ENCODE peak calls at places on chromosomes 4 and X, in four cellular contexts. T is endothelial cell of umbilical vein, G is heart left ventricle, O is stomach. N is an unnamed sample. For H3K4me1, the result is how much of the 10 kb centered on the place peaks cover.

GRCh38 chr4:15250021-15250441 is 177.8 kb upstream of the C1QTNF7 start:
- DNase-seq in O (no peak), T (no peak), G (peak), N (peak)

GRCh38 chrX:152895121-152895520 is 2.7 kb upstream of the ZNF185 start:
- DNase-seq in T (no peak), O (no peak), G (no peak), N (no peak)

GRCh38 chrX:148658115-148658725 is 157.8 kb downstream of the AFF2 start:
- DNase-seq in O (no peak), T (no peak), G (no peak), N (no peak)

GRCh38 chr4:122876456-122876855 is 45.9 kb downstream of the NUDT6 start:
- DNase-seq in O (no peak), G (no peak), T (no peak), N (no peak)

GRCh38 chr4:40214038-40214437 is 17.2 kb downstream of the RHOH start:
- DNase-seq in O (no peak), G (no peak), T (no peak), N (no peak)

GRCh38 chr4:128310266-128310697 is 22.7 kb upstream of the PGRMC2 start:
- DNase-seq in O (no peak), G (peak), T (no peak), N (no peak)

GRCh38 chrX:43958529-43958928 is 14.7 kb downstream of the NDP start:
- DNase-seq in G (peak), T (peak), O (no peak), N (peak)

GRCh38 chr4:55757356-55758024 is 62.1 kb upstream of the EXOC1L start:
- DNase-seq in T (no peak), G (no peak), O (no peak), N (no peak)

GRCh38 chrX:65596270-65596669 is 61.7 kb upstream of the LAS1L start:
- DNase-seq in G (no peak), T (peak), O (no peak), N (peak)

GRCh38 chrX:42242044-42242443 is 318.7 kb upstream of the CASK start:
- DNase-seq in T (no peak), O (no peak), G (no peak), N (no peak)

GRCh38 chr4:24033626-24034025 is 143.8 kb upstream of the PPARGC1A start:
- DNase-seq in G (no peak), O (no peak), T (no peak), N (no peak)

GRCh38 chr4:90456891-90457290 is 329.7 kb downstream of the CCSER1 start:
- DNase-seq in O (no peak), G (no peak), T (no peak), N (no peak)

GRCh38 chr4:101345271-101345595 is 2.1 kb downstream of the PPP3CA start:
- DNase-seq in O (no peak), T (peak), G (no peak), N (no peak)

GRCh38 chr4:184282251-184282713 is 64.6 kb upstream of the ENPP6 start:
- DNase-seq in G (no peak), O (peak), T (no peak), N (no peak)

GRCh38 chr4:27666943-27667342 is 806.3 kb downstream of the STIM2 start:
- DNase-seq in G (no peak), O (no peak), T (no peak), N (no peak)

GRCh38 chr4:163702736-163703135 is 208.2 kb downstream of the TMA16 start:
- DNase-seq in T (no peak), O (no peak), G (no peak), N (no peak)

DNA sequence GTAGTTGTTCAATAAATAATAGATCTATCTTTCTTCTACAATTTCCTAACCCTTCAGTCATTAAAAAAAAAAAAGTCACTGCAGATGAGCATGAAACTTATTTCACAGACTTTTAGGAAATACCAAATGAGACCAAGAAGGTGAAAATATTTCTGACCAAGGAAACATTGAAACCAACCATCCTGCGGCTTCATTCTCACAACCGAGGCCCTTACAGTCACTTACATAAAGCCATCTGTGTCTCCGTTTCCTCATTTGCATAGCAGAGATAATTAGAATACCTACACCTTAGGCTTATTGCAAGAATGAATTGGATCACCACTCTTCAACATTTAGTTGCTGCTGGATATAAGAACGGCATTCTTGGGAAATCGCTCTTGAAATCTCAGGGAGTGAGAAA is 356.3 kb downstream of the HS3ST1 start:
- DNase-seq in O (no peak), T (no peak), G (no peak), N (no peak)
- H3K27ac ChIP-seq in O (no peak), T (no peak), G (no peak), N (no peak)

GRCh38 chrX:111680988-111681779 is at the start of gene ALG13:
- DNase-seq in G (peak), T (peak), O (peak), N (peak)
- TF ChIP-seq POLR2A in G (peak), T (peak), O (no peak), N (no peak)

GRCh38 chr4:76219299-76220055 is 5.9 kb upstream of the SCARB2 start:
- DNase-seq in O (no peak), T (no peak), G (no peak), N (no peak)

GRCh38 chr4:76214269-76214628 is 625 bp upstream of the SCARB2 start:
- DNase-seq in T (no peak), G (no peak), O (no peak), N (no peak)

GRCh38 chr4:76215120-76215519 is 1.5 kb upstream of the SCARB2 start:
- DNase-seq in G (no peak), T (no peak), O (peak), N (no peak)

GRCh38 chr4:76216521-76216920 is 2.9 kb upstream of the SCARB2 start:
- DNase-seq in O (no peak), T (no peak), G (no peak), N (no peak)

GRCh38 chr4:76216975-76217814 is 3.6 kb upstream of the SCARB2 start:
- DNase-seq in O (no peak), T (no peak), G (no peak), N (no peak)
- H3K4me1 ChIP-seq in O (half or more), T (under half), G (under half), N (under half)

GRCh38 chrX:24415921-24416320 is 49.2 kb upstream of the PDK3 start:
- DNase-seq in T (no peak), G (no peak), O (no peak), N (no peak)
- H3K27ac ChIP-seq in T (no peak), G (no peak), O (no peak), N (no peak)

N was measured in testis.